ENCODE peak calls at places on chromosomes 16 and 17, in seven cellular contexts. One of them, this sample, is unnamed.
A peak's percentile ranks its signal among the peaks of the same experiment; 100 is the strongest.

GRCh38 chr16:84446086-84446485 is 58.4 kb downstream of the MEAK7 start:
- DNase-seq in GM12878: no peak
- DNase-seq in RWPE1: no peak
- DNase-seq in left lung: no peak
- DNase-seq in osteocyte: no peak
- DNase-seq in nephron progenitor cell: no peak
- DNase-seq in HCT116: no peak
- DNase-seq in this sample: no peak

GRCh38 chr16:20729141-20729540 is 12.5 kb downstream of the THUMPD1 start:
- DNase-seq in GM12878: no peak
- DNase-seq in RWPE1: no peak
- DNase-seq in left lung: no peak
- DNase-seq in osteocyte: no peak
- DNase-seq in nephron progenitor cell: no peak
- DNase-seq in HCT116: no peak
- DNase-seq in this sample: no peak

GRCh38 chr16:87499189-87499486 is 6.3 kb upstream of the ZCCHC14 start:
- DNase-seq in GM12878: no peak
- DNase-seq in RWPE1: no peak
- DNase-seq in left lung: no peak
- DNase-seq in osteocyte: no peak
- DNase-seq in nephron progenitor cell: no peak
- DNase-seq in HCT116: no peak
- DNase-seq in this sample: no peak

GRCh38 chr17:37490022-37490587 is 414 bp downstream of the DUSP14 start:
- DNase-seq in GM12878: no peak
- DNase-seq in RWPE1: no peak
- DNase-seq in left lung: peak; percentile 51
- DNase-seq in osteocyte: peak; percentile 92
- DNase-seq in nephron progenitor cell: peak; percentile 87
- DNase-seq in HCT116: no peak
- DNase-seq in this sample: peak; percentile 85

GRCh38 chr17:80939151-80940145 is 52.2 kb upstream of the CHMP6 start:
- DNase-seq in GM12878: no peak
- DNase-seq in RWPE1: no peak
- DNase-seq in left lung: peak; percentile 23
- DNase-seq in osteocyte: no peak
- DNase-seq in nephron progenitor cell: no peak
- DNase-seq in HCT116: no peak
- DNase-seq in this sample: no peak

GRCh38 chr17:57051886-57052342 is 33.1 kb upstream of the AKAP1 start:
- DNase-seq in GM12878: no peak
- DNase-seq in RWPE1: no peak
- DNase-seq in left lung: no peak
- DNase-seq in osteocyte: no peak
- DNase-seq in nephron progenitor cell: no peak
- DNase-seq in HCT116: no peak
- DNase-seq in this sample: no peak

GRCh38 chr17:76593338-76593737 is 7.7 kb upstream of the ST6GALNAC2 start:
- DNase-seq in GM12878: no peak
- DNase-seq in RWPE1: peak; percentile 83
- DNase-seq in left lung: no peak
- DNase-seq in osteocyte: no peak
- DNase-seq in nephron progenitor cell: no peak
- DNase-seq in HCT116: peak; percentile 74
- DNase-seq in this sample: no peak

GRCh38 chr17:9038380-9038779 is 17.1 kb downstream of the NTN1 start:
- DNase-seq in GM12878: no peak
- DNase-seq in RWPE1: no peak
- DNase-seq in left lung: no peak
- DNase-seq in osteocyte: no peak
- DNase-seq in nephron progenitor cell: no peak
- DNase-seq in HCT116: no peak
- DNase-seq in this sample: no peak

GRCh38 chr17:70872194-70872593 is 702.9 kb downstream of the KCNJ2 start:
- DNase-seq in GM12878: no peak
- DNase-seq in RWPE1: no peak
- DNase-seq in left lung: no peak
- DNase-seq in osteocyte: no peak
- DNase-seq in nephron progenitor cell: no peak
- DNase-seq in HCT116: no peak
- DNase-seq in this sample: no peak

GRCh38 chr16:4344659-4345438 is 6.3 kb downstream of the PAM16 start:
- DNase-seq in GM12878: no peak
- DNase-seq in RWPE1: no peak
- DNase-seq in left lung: no peak
- DNase-seq in osteocyte: no peak
- DNase-seq in nephron progenitor cell: no peak
- DNase-seq in HCT116: no peak
- DNase-seq in this sample: no peak

GRCh38 chr16:84751947-84752346 is 52.1 kb downstream of the USP10 start:
- DNase-seq in GM12878: peak; percentile 70
- DNase-seq in RWPE1: no peak
- DNase-seq in left lung: no peak
- DNase-seq in osteocyte: no peak
- DNase-seq in nephron progenitor cell: no peak
- DNase-seq in HCT116: no peak
- DNase-seq in this sample: no peak

GRCh38 chr16:68642436-68643064 is 2.6 kb upstream of the CDH3 start:
- DNase-seq in GM12878: no peak
- DNase-seq in RWPE1: no peak
- DNase-seq in left lung: peak; percentile 76
- DNase-seq in osteocyte: no peak
- DNase-seq in nephron progenitor cell: peak; percentile 70
- DNase-seq in HCT116: no peak
- DNase-seq in this sample: no peak

GRCh38 chr17:29615492-29616299 is 7.0 kb downstream of the CORO6 start:
- DNase-seq in GM12878: no peak
- DNase-seq in RWPE1: peak; percentile 87
- DNase-seq in left lung: peak; percentile 86
- DNase-seq in osteocyte: no peak
- DNase-seq in nephron progenitor cell: peak; percentile 88
- DNase-seq in HCT116: no peak
- DNase-seq in this sample: peak; percentile 83

GRCh38 chr16:49640606-49641005 is 215.3 kb downstream of the ZNF423 start:
- DNase-seq in GM12878: no peak
- DNase-seq in RWPE1: no peak
- DNase-seq in left lung: no peak
- DNase-seq in osteocyte: no peak
- DNase-seq in nephron progenitor cell: no peak
- DNase-seq in HCT116: no peak
- DNase-seq in this sample: no peak

GRCh38 chr17:36942031-36942599 is 4.8 kb downstream of the LHX1 start:
- DNase-seq in GM12878: no peak
- DNase-seq in RWPE1: no peak
- DNase-seq in left lung: no peak
- DNase-seq in osteocyte: no peak
- DNase-seq in nephron progenitor cell: no peak
- DNase-seq in HCT116: no peak
- DNase-seq in this sample: no peak

GRCh38 chr17:41507315-41507880 is 2.0 kb upstream of the KRT13 start:
- DNase-seq in GM12878: no peak
- DNase-seq in RWPE1: peak; percentile 76
- DNase-seq in left lung: no peak
- DNase-seq in osteocyte: no peak
- DNase-seq in nephron progenitor cell: no peak
- DNase-seq in HCT116: no peak
- DNase-seq in this sample: no peak

GRCh38 chr17:44887016-44887415 is 12.2 kb downstream of the EFTUD2 start:
- DNase-seq in GM12878: no peak
- DNase-seq in RWPE1: no peak
- DNase-seq in left lung: no peak
- DNase-seq in osteocyte: no peak
- DNase-seq in nephron progenitor cell: no peak
- DNase-seq in HCT116: no peak
- DNase-seq in this sample: no peak

GRCh38 chr17:35596530-35597233 is 9.6 kb downstream of the AP2B1 start:
- DNase-seq in GM12878: no peak
- DNase-seq in RWPE1: no peak
- DNase-seq in left lung: no peak
- DNase-seq in osteocyte: no peak
- DNase-seq in nephron progenitor cell: peak; percentile 27
- DNase-seq in HCT116: no peak
- DNase-seq in this sample: no peak
- TF ChIP-seq CTCF in GM12878: no peak
- TF ChIP-seq CTCF in RWPE1: peak; percentile 37
- TF ChIP-seq CTCF in left lung: no peak
- TF ChIP-seq CTCF in osteocyte: peak; percentile 22
- TF ChIP-seq CTCF in nephron progenitor cell: peak; percentile 18
- TF ChIP-seq CTCF in HCT116: peak; percentile 5
- TF ChIP-seq CTCF in this sample: no peak

DNA sequence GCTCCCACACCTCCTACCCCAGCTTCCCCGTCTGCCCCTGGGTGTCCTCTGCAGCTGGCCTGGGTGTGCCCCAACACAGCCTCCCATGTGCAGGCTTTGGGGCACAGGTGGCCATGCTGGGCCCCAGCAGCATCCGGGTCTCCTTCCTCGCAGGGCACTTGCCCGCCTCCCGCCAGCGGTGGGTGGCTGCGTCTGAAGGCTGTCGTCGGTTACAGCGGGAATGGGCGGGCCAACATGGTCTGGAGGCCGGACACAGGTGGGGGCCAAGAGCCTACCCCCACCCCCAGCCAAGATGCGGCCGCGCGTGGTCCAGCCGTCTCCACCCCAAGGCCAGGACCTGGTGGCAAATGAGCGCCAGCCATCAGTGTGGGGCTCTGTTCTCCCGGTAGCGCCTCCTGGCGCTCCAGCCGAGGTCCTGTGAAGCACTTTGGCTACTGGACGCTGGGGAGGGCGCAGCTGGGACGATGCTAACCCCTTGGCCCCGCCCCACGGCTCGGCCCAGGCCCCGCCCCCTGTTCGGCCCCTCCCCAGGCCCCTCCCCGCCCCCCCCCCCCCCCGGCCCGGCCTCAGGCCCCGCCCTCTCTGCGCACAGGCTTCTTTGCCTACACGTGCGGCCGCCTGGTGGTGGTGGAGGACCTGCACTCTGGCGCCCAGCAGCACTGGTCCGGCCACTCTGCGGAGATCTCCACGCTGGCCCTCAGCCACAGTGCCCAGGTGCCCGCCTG is 7.3 kb upstream of the RHOT2 start:
- DNase-seq in GM12878: peak; percentile 37
- DNase-seq in RWPE1: peak; percentile 87
- DNase-seq in left lung: peak; percentile 91
- DNase-seq in osteocyte: no peak
- DNase-seq in nephron progenitor cell: peak; percentile 88
- DNase-seq in HCT116: peak; percentile 53
- DNase-seq in this sample: no peak
- TF ChIP-seq CTCF in GM12878: peak; percentile 14
- TF ChIP-seq CTCF in RWPE1: peak; percentile 42
- TF ChIP-seq CTCF in left lung: peak; percentile 31
- TF ChIP-seq CTCF in osteocyte: peak; percentile 57
- TF ChIP-seq CTCF in nephron progenitor cell: peak; percentile 47
- TF ChIP-seq CTCF in HCT116: peak; percentile 42
- TF ChIP-seq CTCF in this sample: peak; percentile 78

GRCh38 chr16:77285676-77286075 is 86.5 kb downstream of the SYCE1L start:
- DNase-seq in GM12878: no peak
- DNase-seq in RWPE1: no peak
- DNase-seq in left lung: no peak
- DNase-seq in osteocyte: no peak
- DNase-seq in nephron progenitor cell: no peak
- DNase-seq in HCT116: no peak
- DNase-seq in this sample: no peak

GRCh38 chr16:77290451-77291110 is 91.4 kb downstream of the SYCE1L start:
- DNase-seq in GM12878: no peak
- DNase-seq in RWPE1: no peak
- DNase-seq in left lung: no peak
- DNase-seq in osteocyte: no peak
- DNase-seq in nephron progenitor cell: no peak
- DNase-seq in HCT116: no peak
- DNase-seq in this sample: no peak

GRCh38 chr16:77288222-77288621 is 89.0 kb downstream of the SYCE1L start:
- DNase-seq in GM12878: no peak
- DNase-seq in RWPE1: peak; percentile 8
- DNase-seq in left lung: no peak
- DNase-seq in osteocyte: no peak
- DNase-seq in nephron progenitor cell: no peak
- DNase-seq in HCT116: no peak
- DNase-seq in this sample: no peak

GRCh38 chr16:77289331-77289809 is 90.2 kb downstream of the SYCE1L start:
- DNase-seq in GM12878: no peak
- DNase-seq in RWPE1: no peak
- DNase-seq in left lung: no peak
- DNase-seq in osteocyte: no peak
- DNase-seq in nephron progenitor cell: peak; percentile 23
- DNase-seq in HCT116: no peak
- DNase-seq in this sample: no peak
- TF ChIP-seq CTCF in GM12878: no peak
- TF ChIP-seq CTCF in RWPE1: no peak
- TF ChIP-seq CTCF in left lung: no peak
- TF ChIP-seq CTCF in osteocyte: no peak
- TF ChIP-seq CTCF in nephron progenitor cell: no peak
- TF ChIP-seq CTCF in HCT116: no peak
- TF ChIP-seq CTCF in this sample: no peak

GRCh38 chr17:72825218-72825617 is 267.3 kb downstream of the SLC39A11 start:
- DNase-seq in GM12878: no peak
- DNase-seq in RWPE1: no peak
- DNase-seq in left lung: no peak
- DNase-seq in osteocyte: no peak
- DNase-seq in nephron progenitor cell: no peak
- DNase-seq in HCT116: no peak
- DNase-seq in this sample: no peak

GRCh38 chr17:72822358-72823023 is 270.0 kb downstream of the SLC39A11 start:
- DNase-seq in GM12878: no peak
- DNase-seq in RWPE1: no peak
- DNase-seq in left lung: no peak
- DNase-seq in osteocyte: no peak
- DNase-seq in nephron progenitor cell: no peak
- DNase-seq in HCT116: peak; percentile 32
- DNase-seq in this sample: no peak

GRCh38 chr17:72832306-72832705 is 260.2 kb downstream of the SLC39A11 start:
- DNase-seq in GM12878: no peak
- DNase-seq in RWPE1: no peak
- DNase-seq in left lung: no peak
- DNase-seq in osteocyte: no peak
- DNase-seq in nephron progenitor cell: no peak
- DNase-seq in HCT116: no peak
- DNase-seq in this sample: no peak

GRCh38 chr17:72826602-72827001 is 265.9 kb downstream of the SLC39A11 start:
- DNase-seq in GM12878: no peak
- DNase-seq in RWPE1: peak; percentile 50
- DNase-seq in left lung: no peak
- DNase-seq in osteocyte: no peak
- DNase-seq in nephron progenitor cell: no peak
- DNase-seq in HCT116: peak; percentile 42
- DNase-seq in this sample: no peak
- TF ChIP-seq CTCF in GM12878: no peak
- TF ChIP-seq CTCF in RWPE1: no peak
- TF ChIP-seq CTCF in left lung: no peak
- TF ChIP-seq CTCF in osteocyte: no peak
- TF ChIP-seq CTCF in nephron progenitor cell: no peak
- TF ChIP-seq CTCF in HCT116: peak; percentile 33
- TF ChIP-seq CTCF in this sample: peak; percentile 53